ENCODE peak calls at places on chromosomes 4 and X, in seven cellular contexts. H is activated CD8-positive, alpha-beta memory T cell treated with anti-CD3 and anti-CD28 coated beads for 48 hours; C is stimulated activated CD4-positive, alpha-beta T cell treated with anti-CD3 and anti-CD28 coated beads, TNF-alpha, amount 100 ng/mL, for 1 hour; J is memory B cell; X is H4; U is NCI-H748 treated with DMSO at 0.1 percent for 48 hours; S is mucosa of descending colon. E is an unnamed sample.

GRCh38 chr4:94455081-94455480 is 3.3 kb downstream of the PDLIM5 start:
- DNase-seq in H (no peak), U (no peak), J (no peak), X (peak; percentile 67), C (no peak), S (peak; percentile 80), E (no peak)

GRCh38 chr4:137530176-137530575 is 2.1 kb downstream of the PCDH18 start:
- DNase-seq in X (no peak), H (no peak), J (no peak), U (no peak), C (no peak), S (no peak), E (no peak)

GRCh38 chr4:185283723-185284122 is 74.3 kb downstream of the SNX25 start:
- DNase-seq in J (no peak), U (no peak), H (no peak), C (no peak), S (no peak), X (no peak), E (no peak)

GRCh38 chr4:140755811-140756291 is 334 bp downstream of the TBC1D9 start:
- DNase-seq in J (no peak), U (no peak), X (no peak), H (no peak), S (peak; percentile 72), C (no peak), E (no peak)

GRCh38 chr4:98946359-98946758 is 17.4 kb upstream of the EIF4E start:
- DNase-seq in H (no peak), X (no peak), J (no peak), U (no peak), C (no peak), S (no peak), E (no peak)

GRCh38 chrX:31071262-31071661 is 579 bp downstream of the FTHL17 start:
- DNase-seq in H (no peak), J (no peak), X (no peak), S (no peak), C (no peak), U (no peak), E (no peak)

GRCh38 chr4:151691639-151692442 is 69.0 kb downstream of the GATB start:
- DNase-seq in H (no peak), U (no peak), S (no peak), X (no peak), C (no peak), J (no peak), E (no peak)

GRCh38 chr4:159169903-159170302 is 67.0 kb downstream of the RAPGEF2 start:
- DNase-seq in S (no peak), C (no peak), J (no peak), U (no peak), H (no peak), X (no peak), E (no peak)

GRCh38 chr4:190014771-190015537 is 12.1 kb downstream of the FRG2 start:
- DNase-seq in C (no peak), U (no peak), X (no peak), J (no peak), S (no peak), H (no peak), E (no peak)

GRCh38 chr4:126705271-126705670 is 927.5 kb upstream of the INTU start:
- DNase-seq in X (no peak), C (no peak), H (no peak), J (no peak), S (no peak), U (no peak), E (no peak)

GRCh38 chr4:152316969-152317368 is 218.9 kb downstream of the FBXW7 start:
- DNase-seq in X (no peak), S (no peak), J (no peak), H (no peak), U (no peak), C (no peak), E (no peak)